ENCODE peak calls at places on chromosomes 5 and 9, in ten cellular contexts. One of them, this sample, is unnamed.

GRCh38 chr5:31854181-31854624 is 215.3 kb downstream of the PDZD2 start:
- DNase-seq in stomach: no peak
- DNase-seq in cardiac muscle cell: no peak
- DNase-seq in PC-3: peak
- DNase-seq in SK-N-SH: no peak
- DNase-seq in tibial artery: no peak
- DNase-seq in Peyer's patch: no peak
- DNase-seq in fibroblast of lung: peak
- DNase-seq in dorsolateral prefrontal cortex: no peak
- DNase-seq in CD8-positive, alpha-beta T cell: no peak
- DNase-seq in this sample: peak

GRCh38 chr9:122377241-122378164 is 6.7 kb downstream of the PTGS1 start:
- DNase-seq in stomach: no peak
- DNase-seq in tibial artery: no peak
- DNase-seq in Peyer's patch: peak
- DNase-seq in fibroblast of lung: no peak
- DNase-seq in PC-3: no peak
- DNase-seq in SK-N-SH: no peak
- DNase-seq in CD8-positive, alpha-beta T cell: no peak
- DNase-seq in dorsolateral prefrontal cortex: no peak
- DNase-seq in cardiac muscle cell: no peak
- DNase-seq in this sample: no peak

GRCh38 chr9:134800791-134801339 is 79.7 kb upstream of the FCN2 start:
- DNase-seq in fibroblast of lung: no peak
- DNase-seq in tibial artery: peak
- DNase-seq in dorsolateral prefrontal cortex: peak
- DNase-seq in stomach: no peak
- DNase-seq in cardiac muscle cell: peak
- DNase-seq in Peyer's patch: no peak
- DNase-seq in PC-3: no peak
- DNase-seq in CD8-positive, alpha-beta T cell: no peak
- DNase-seq in SK-N-SH: no peak
- DNase-seq in this sample: no peak

GRCh38 chr5:176545388-176545736 is 3.8 kb upstream of the CDHR2 start:
- DNase-seq in dorsolateral prefrontal cortex: no peak
- DNase-seq in Peyer's patch: no peak
- DNase-seq in fibroblast of lung: no peak
- DNase-seq in tibial artery: no peak
- DNase-seq in CD8-positive, alpha-beta T cell: no peak
- DNase-seq in stomach: no peak
- DNase-seq in SK-N-SH: no peak
- DNase-seq in cardiac muscle cell: no peak
- DNase-seq in PC-3: no peak
- DNase-seq in this sample: no peak

GRCh38 chr5:168939887-168940534 is 360.8 kb upstream of the PANK3 start:
- DNase-seq in PC-3: no peak
- DNase-seq in SK-N-SH: peak
- DNase-seq in cardiac muscle cell: no peak
- DNase-seq in CD8-positive, alpha-beta T cell: no peak
- DNase-seq in stomach: no peak
- DNase-seq in fibroblast of lung: no peak
- DNase-seq in Peyer's patch: no peak
- DNase-seq in dorsolateral prefrontal cortex: no peak
- DNase-seq in tibial artery: no peak
- DNase-seq in this sample: no peak

GRCh38 chr9:16131269-16131668 is 578.4 kb downstream of the CCDC171 start:
- DNase-seq in CD8-positive, alpha-beta T cell: no peak
- DNase-seq in tibial artery: no peak
- DNase-seq in PC-3: peak
- DNase-seq in SK-N-SH: no peak
- DNase-seq in Peyer's patch: no peak
- DNase-seq in fibroblast of lung: peak
- DNase-seq in dorsolateral prefrontal cortex: no peak
- DNase-seq in cardiac muscle cell: peak
- DNase-seq in stomach: no peak
- DNase-seq in this sample: no peak

GRCh38 chr9:13791816-13792215 is 512.3 kb upstream of the MPDZ start:
- DNase-seq in PC-3: no peak
- DNase-seq in tibial artery: no peak
- DNase-seq in cardiac muscle cell: no peak
- DNase-seq in fibroblast of lung: no peak
- DNase-seq in Peyer's patch: no peak
- DNase-seq in CD8-positive, alpha-beta T cell: no peak
- DNase-seq in stomach: no peak
- DNase-seq in dorsolateral prefrontal cortex: no peak
- DNase-seq in SK-N-SH: no peak
- DNase-seq in this sample: no peak

GRCh38 chr5:39176740-39177628 is 42.4 kb downstream of the FYB1 start:
- DNase-seq in stomach: no peak
- DNase-seq in PC-3: no peak
- DNase-seq in CD8-positive, alpha-beta T cell: no peak
- DNase-seq in tibial artery: no peak
- DNase-seq in fibroblast of lung: no peak
- DNase-seq in dorsolateral prefrontal cortex: no peak
- DNase-seq in Peyer's patch: peak
- DNase-seq in cardiac muscle cell: no peak
- DNase-seq in SK-N-SH: no peak
- DNase-seq in this sample: no peak

GRCh38 chr5:67983251-67983941 is 232.2 kb upstream of the PIK3R1 start:
- DNase-seq in CD8-positive, alpha-beta T cell: no peak
- DNase-seq in SK-N-SH: no peak
- DNase-seq in tibial artery: no peak
- DNase-seq in Peyer's patch: no peak
- DNase-seq in fibroblast of lung: peak
- DNase-seq in cardiac muscle cell: no peak
- DNase-seq in dorsolateral prefrontal cortex: no peak
- DNase-seq in PC-3: peak
- DNase-seq in stomach: no peak
- DNase-seq in this sample: no peak

GRCh38 chr5:4563400-4563799 is 576.7 kb upstream of the ADAMTS16 start:
- DNase-seq in stomach: no peak
- DNase-seq in fibroblast of lung: no peak
- DNase-seq in SK-N-SH: no peak
- DNase-seq in dorsolateral prefrontal cortex: no peak
- DNase-seq in Peyer's patch: no peak
- DNase-seq in tibial artery: no peak
- DNase-seq in CD8-positive, alpha-beta T cell: no peak
- DNase-seq in PC-3: peak
- DNase-seq in cardiac muscle cell: peak
- DNase-seq in this sample: no peak

GRCh38 chr5:157366741-157367684 is 93.0 kb upstream of the NIPAL4 start:
- DNase-seq in CD8-positive, alpha-beta T cell: no peak
- DNase-seq in tibial artery: no peak
- DNase-seq in stomach: no peak
- DNase-seq in cardiac muscle cell: peak
- DNase-seq in Peyer's patch: no peak
- DNase-seq in PC-3: peak
- DNase-seq in fibroblast of lung: peak
- DNase-seq in dorsolateral prefrontal cortex: peak
- DNase-seq in SK-N-SH: peak
- DNase-seq in this sample: no peak

GRCh38 chr5:173319610-173320100 is 8.6 kb downstream of the STC2 start:
- DNase-seq in tibial artery: no peak
- DNase-seq in cardiac muscle cell: no peak
- DNase-seq in CD8-positive, alpha-beta T cell: no peak
- DNase-seq in PC-3: no peak
- DNase-seq in fibroblast of lung: no peak
- DNase-seq in Peyer's patch: no peak
- DNase-seq in SK-N-SH: no peak
- DNase-seq in dorsolateral prefrontal cortex: no peak
- DNase-seq in stomach: no peak
- DNase-seq in this sample: no peak

GRCh38 chr5:120823316-120823715 is 359.2 kb downstream of the PRR16 start:
- DNase-seq in Peyer's patch: no peak
- DNase-seq in PC-3: no peak
- DNase-seq in fibroblast of lung: peak
- DNase-seq in cardiac muscle cell: no peak
- DNase-seq in dorsolateral prefrontal cortex: no peak
- DNase-seq in SK-N-SH: no peak
- DNase-seq in CD8-positive, alpha-beta T cell: no peak
- DNase-seq in tibial artery: no peak
- DNase-seq in stomach: no peak
- DNase-seq in this sample: no peak

GRCh38 chr5:179344301-179345178 is 721 bp downstream of the ADAMTS2 start:
- DNase-seq in tibial artery: no peak
- DNase-seq in dorsolateral prefrontal cortex: no peak
- DNase-seq in fibroblast of lung: no peak
- DNase-seq in PC-3: no peak
- DNase-seq in stomach: no peak
- DNase-seq in SK-N-SH: peak
- DNase-seq in CD8-positive, alpha-beta T cell: no peak
- DNase-seq in cardiac muscle cell: peak
- DNase-seq in Peyer's patch: no peak
- DNase-seq in this sample: no peak

GRCh38 chr5:157607371-157608161 is 32.0 kb upstream of the ADAM19 start:
- DNase-seq in PC-3: peak
- DNase-seq in CD8-positive, alpha-beta T cell: peak
- DNase-seq in cardiac muscle cell: no peak
- DNase-seq in Peyer's patch: peak
- DNase-seq in dorsolateral prefrontal cortex: no peak
- DNase-seq in tibial artery: no peak
- DNase-seq in fibroblast of lung: no peak
- DNase-seq in SK-N-SH: no peak
- DNase-seq in stomach: no peak
- DNase-seq in this sample: no peak

GRCh38 chr9:128105538-128106175 is 21.9 kb downstream of the PTGES2 start:
- DNase-seq in stomach: no peak
- DNase-seq in tibial artery: no peak
- DNase-seq in SK-N-SH: no peak
- DNase-seq in Peyer's patch: no peak
- DNase-seq in cardiac muscle cell: no peak
- DNase-seq in CD8-positive, alpha-beta T cell: no peak
- DNase-seq in fibroblast of lung: no peak
- DNase-seq in PC-3: no peak
- DNase-seq in dorsolateral prefrontal cortex: no peak
- DNase-seq in this sample: peak
- H3K27ac ChIP-seq in stomach: peak
- H3K27ac ChIP-seq in tibial artery: no peak
- H3K27ac ChIP-seq in SK-N-SH: no peak
- H3K27ac ChIP-seq in Peyer's patch: no peak
- H3K27ac ChIP-seq in cardiac muscle cell: no peak
- H3K27ac ChIP-seq in CD8-positive, alpha-beta T cell: no peak
- H3K27ac ChIP-seq in fibroblast of lung: no peak
- H3K27ac ChIP-seq in PC-3: no peak
- H3K27ac ChIP-seq in dorsolateral prefrontal cortex: no peak
- H3K27ac ChIP-seq in this sample: no peak

GRCh38 chr5:130136300-130136699 is 232.0 kb downstream of the CHSY3 start:
- DNase-seq in dorsolateral prefrontal cortex: no peak
- DNase-seq in stomach: no peak
- DNase-seq in CD8-positive, alpha-beta T cell: no peak
- DNase-seq in tibial artery: no peak
- DNase-seq in fibroblast of lung: peak
- DNase-seq in PC-3: no peak
- DNase-seq in SK-N-SH: no peak
- DNase-seq in cardiac muscle cell: no peak
- DNase-seq in Peyer's patch: no peak
- DNase-seq in this sample: no peak
- H3K27ac ChIP-seq in dorsolateral prefrontal cortex: no peak
- H3K27ac ChIP-seq in stomach: peak
- H3K27ac ChIP-seq in CD8-positive, alpha-beta T cell: no peak
- H3K27ac ChIP-seq in tibial artery: peak
- H3K27ac ChIP-seq in fibroblast of lung: no peak
- H3K27ac ChIP-seq in PC-3: no peak
- H3K27ac ChIP-seq in SK-N-SH: no peak
- H3K27ac ChIP-seq in cardiac muscle cell: no peak
- H3K27ac ChIP-seq in Peyer's patch: no peak
- H3K27ac ChIP-seq in this sample: no peak

DNA sequence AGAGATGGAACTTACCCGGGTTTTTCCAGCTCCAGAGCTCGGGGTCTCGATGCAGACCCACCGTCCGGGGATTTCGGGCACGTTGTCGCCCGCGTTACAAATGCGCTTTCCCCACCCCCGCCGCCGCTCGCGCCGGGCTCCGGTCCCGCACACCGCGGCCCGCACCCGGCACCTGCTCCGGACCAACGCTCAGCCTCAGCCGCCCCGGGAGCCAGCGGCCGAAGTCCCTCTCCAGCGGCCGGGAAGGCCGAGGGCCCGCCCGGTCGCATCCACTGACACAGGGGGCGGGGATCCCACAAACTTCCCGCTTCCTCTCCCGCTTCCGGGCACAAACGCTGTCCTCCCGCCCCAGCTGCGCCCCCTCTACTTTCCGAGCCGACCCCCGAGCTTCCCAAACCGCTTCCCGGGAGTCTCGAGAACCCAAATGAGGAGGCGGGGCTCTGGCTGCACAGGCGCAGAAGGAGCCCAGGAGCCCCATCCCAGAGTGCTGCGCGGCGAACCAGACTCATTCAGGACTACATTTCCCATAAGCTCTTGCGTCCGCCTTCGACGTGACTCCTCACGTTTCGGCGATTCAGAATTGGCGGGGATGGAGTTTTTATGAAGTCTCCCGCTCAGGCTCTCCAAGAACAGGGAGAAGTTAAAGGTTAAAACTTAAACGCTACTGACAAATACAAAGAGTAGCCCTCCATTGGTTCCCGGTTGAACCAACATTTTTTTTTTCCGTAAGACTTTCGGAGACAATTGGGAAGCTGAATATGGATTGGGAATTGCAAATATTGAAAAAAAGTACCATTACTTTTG is at the start of gene ZNF782:
- DNase-seq in stomach: peak
- DNase-seq in PC-3: peak
- DNase-seq in fibroblast of lung: peak
- DNase-seq in dorsolateral prefrontal cortex: peak
- DNase-seq in CD8-positive, alpha-beta T cell: peak
- DNase-seq in SK-N-SH: peak
- DNase-seq in tibial artery: peak
- DNase-seq in cardiac muscle cell: peak
- DNase-seq in Peyer's patch: peak
- DNase-seq in this sample: peak
- H3K27ac ChIP-seq in stomach: peak
- H3K27ac ChIP-seq in PC-3: no peak
- H3K27ac ChIP-seq in fibroblast of lung: no peak
- H3K27ac ChIP-seq in dorsolateral prefrontal cortex: no peak
- H3K27ac ChIP-seq in CD8-positive, alpha-beta T cell: peak
- H3K27ac ChIP-seq in SK-N-SH: no peak
- H3K27ac ChIP-seq in tibial artery: peak
- H3K27ac ChIP-seq in cardiac muscle cell: peak
- H3K27ac ChIP-seq in Peyer's patch: peak
- H3K27ac ChIP-seq in this sample: peak

DNA sequence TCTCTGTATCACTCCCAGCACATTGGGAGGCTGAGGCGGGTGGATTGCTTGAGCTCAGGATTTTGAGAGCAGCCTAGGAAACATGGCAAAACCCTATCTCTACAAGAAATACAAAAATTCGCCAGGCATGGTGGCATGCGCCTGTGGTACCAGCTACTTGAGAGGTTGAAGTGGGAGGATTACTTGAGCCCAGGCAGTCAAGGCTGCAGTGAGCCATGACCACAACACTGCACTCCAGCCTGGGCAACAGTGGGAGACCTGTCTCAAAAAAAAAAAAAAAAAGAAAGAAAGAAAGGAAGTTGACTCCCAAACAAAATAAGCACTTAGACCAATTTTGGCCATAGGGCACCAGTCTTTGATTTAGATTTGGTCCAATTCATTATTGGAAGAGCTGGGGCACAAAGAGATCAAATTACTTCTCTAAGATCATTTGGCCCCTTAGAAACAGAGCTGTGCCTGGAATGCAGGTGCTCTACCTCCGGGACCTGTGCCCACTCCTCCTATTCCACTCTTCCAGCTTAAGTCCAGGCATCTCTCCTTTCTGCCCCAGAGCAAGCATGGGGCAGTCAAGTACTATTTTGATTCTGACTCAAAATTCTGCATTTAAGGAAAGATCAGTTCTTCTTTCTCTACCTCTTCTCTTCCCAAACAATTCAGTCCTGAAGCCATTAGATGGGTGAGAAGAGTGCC is 59.0 kb downstream of the ALDH7A1 start:
- DNase-seq in dorsolateral prefrontal cortex: no peak
- DNase-seq in stomach: no peak
- DNase-seq in cardiac muscle cell: no peak
- DNase-seq in CD8-positive, alpha-beta T cell: no peak
- DNase-seq in PC-3: no peak
- DNase-seq in Peyer's patch: no peak
- DNase-seq in SK-N-SH: no peak
- DNase-seq in fibroblast of lung: no peak
- DNase-seq in tibial artery: no peak
- DNase-seq in this sample: no peak
- H3K27ac ChIP-seq in dorsolateral prefrontal cortex: no peak
- H3K27ac ChIP-seq in stomach: no peak
- H3K27ac ChIP-seq in cardiac muscle cell: no peak
- H3K27ac ChIP-seq in CD8-positive, alpha-beta T cell: no peak
- H3K27ac ChIP-seq in PC-3: no peak
- H3K27ac ChIP-seq in Peyer's patch: no peak
- H3K27ac ChIP-seq in SK-N-SH: no peak
- H3K27ac ChIP-seq in fibroblast of lung: no peak
- H3K27ac ChIP-seq in tibial artery: no peak
- H3K27ac ChIP-seq in this sample: no peak